ENCODE peak calls at places on chromosomes 6 and 20, in seven cellular contexts. X, P, K, L, J, G and F are unnamed samples.

GRCh38 chr20:57429579-57430202 is 38.5 kb downstream of the RBM38 start:
- DNase-seq in X (no peak), P (no peak), K (peak), L (no peak), J (no peak), G (no peak), F (no peak)

GRCh38 chr6:101114703-101115102 is 233.6 kb upstream of the ASCC3 start:
- DNase-seq in X (peak), P (no peak), K (peak), L (no peak), J (peak), G (peak), F (no peak)

GRCh38 chr6:31473780-31474725 is 23.9 kb upstream of the MICB start:
- DNase-seq in X (no peak), P (no peak), K (no peak), L (no peak), J (no peak), G (peak), F (no peak)

GRCh38 chr6:111603648-111604047 is 2.0 kb downstream of the TRAF3IP2 start:
- DNase-seq in X (no peak), P (no peak), K (no peak), L (no peak), J (no peak), G (no peak), F (no peak)

GRCh38 chr6:18277181-18278006 is 13.1 kb upstream of the DEK start:
- DNase-seq in X (no peak), P (no peak), K (no peak), L (no peak), J (no peak), G (no peak), F (no peak)

GRCh38 chr6:16322666-16323312 is 84.4 kb downstream of the GMPR start:
- DNase-seq in X (peak), P (peak), K (peak), L (peak), J (peak), G (peak), F (peak)

GRCh38 chr20:62367483-62368302 is 581 bp upstream of the LAMA5 start:
- DNase-seq in X (peak), P (no peak), K (no peak), L (no peak), J (no peak), G (no peak), F (no peak)

GRCh38 chr6:127776320-127776719 is 124.5 kb downstream of the THEMIS start:
- DNase-seq in X (no peak), P (no peak), K (no peak), L (no peak), J (no peak), G (no peak), F (no peak)

GRCh38 chr6:156776470-156776840 is 723 bp upstream of the ARID1B start:
- DNase-seq in X (peak), P (no peak), K (no peak), L (no peak), J (no peak), G (peak), F (peak)

GRCh38 chr20:64159711-64160110 is 4.5 kb upstream of the MYT1 start:
- DNase-seq in X (no peak), P (no peak), K (no peak), L (no peak), J (no peak), G (no peak), F (no peak)

GRCh38 chr6:43246301-43247114 is 3.2 kb downstream of the TTBK1 start:
- DNase-seq in X (peak), P (no peak), K (no peak), L (no peak), J (no peak), G (no peak), F (no peak)

GRCh38 chr6:54291146-54291545 is 17.1 kb upstream of the TINAG start:
- DNase-seq in X (no peak), P (no peak), K (peak), L (no peak), J (no peak), G (peak), F (no peak)

GRCh38 chr6:158894192-158894591 is 75.0 kb upstream of the EZR start:
- DNase-seq in X (peak), P (no peak), K (peak), L (no peak), J (peak), G (peak), F (no peak)

GRCh38 chr20:5171074-5171789 is 44.4 kb downstream of the CDS2 start:
- DNase-seq in X (no peak), P (no peak), K (no peak), L (no peak), J (no peak), G (peak), F (no peak)